ENCODE peak calls at places on chromosomes 11 and 22, in five cellular contexts. N, Q, O, J and E are unnamed samples.

GRCh38 chr22:35957589-35957988 is 71.0 kb downstream of the RBFOX2 start:
- DNase-seq in N (no peak), Q (no peak), O (no peak), J (no peak), E (no peak)

GRCh38 chr11:6864436-6864835 is 1.6 kb downstream of the OR10A2 start:
- DNase-seq in N (no peak), Q (no peak), O (no peak), J (no peak), E (no peak)

GRCh38 chr22:22855617-22856308 is 31.9 kb upstream of the IGLL5 start:
- DNase-seq in N (peak; percentile 8), Q (peak; percentile 54), O (no peak), J (no peak), E (no peak)

GRCh38 chr11:46723359-46723680 is 4.3 kb downstream of the F2 start:
- DNase-seq in N (no peak), Q (no peak), O (no peak), J (no peak), E (no peak)

GRCh38 chr11:116648229-116649174 is 124.3 kb downstream of the BUD13 start:
- DNase-seq in N (no peak), Q (no peak), O (no peak), J (no peak), E (no peak)

GRCh38 chr22:44698531-44699421 is 3.2 kb upstream of the PRR5 start:
- DNase-seq in N (no peak), Q (peak; percentile 82), O (no peak), J (no peak), E (peak; percentile 68)

GRCh38 chr11:63560506-63561179 is 2.5 kb downstream of the PLAAT2 start:
- DNase-seq in N (peak; percentile 25), Q (no peak), O (peak; percentile 22), J (no peak), E (no peak)

GRCh38 chr11:27395556-27396258 is 32.7 kb upstream of the CCDC34 start:
- DNase-seq in N (peak; percentile 89), Q (peak; percentile 45), O (peak; percentile 40), J (no peak), E (peak; percentile 77)

GRCh38 chr11:77065878-77066228 is 918 bp upstream of the CAPN5 start:
- DNase-seq in N (no peak), Q (peak; percentile 48), O (no peak), J (no peak), E (no peak)

GRCh38 chr11:120643254-120643653 is 131.7 kb downstream of the GRIK4 start:
- DNase-seq in N (no peak), Q (peak; percentile 37), O (no peak), J (no peak), E (no peak)

GRCh38 chr11:110908401-110909106 is 196.3 kb upstream of the ARHGAP20 start:
- DNase-seq in N (no peak), Q (no peak), O (peak; percentile 91), J (no peak), E (peak; percentile 97)

GRCh38 chr11:113896156-113896879 is 8.3 kb upstream of the HTR3B start:
- DNase-seq in N (peak; percentile 53), Q (peak; percentile 69), O (no peak), J (no peak), E (no peak)

GRCh38 chr11:119103793-119104192 is 2.1 kb upstream of the DPAGT1 start:
- DNase-seq in N (no peak), Q (no peak), O (no peak), J (no peak), E (no peak)

GRCh38 chr11:330694-331314 is 10.1 kb upstream of the IFITM3 start:
- DNase-seq in N (no peak), Q (no peak), O (no peak), J (no peak), E (no peak)

GRCh38 chr11:330307-330693 is 9.6 kb upstream of the IFITM3 start:
- DNase-seq in N (no peak), Q (no peak), O (no peak), J (no peak), E (no peak)

GRCh38 chr11:331332-332060 is 10.8 kb upstream of the IFITM3 start:
- DNase-seq in N (no peak), Q (no peak), O (no peak), J (no peak), E (no peak)

GRCh38 chr11:334264-335033 is 13.8 kb upstream of the IFITM3 start:
- DNase-seq in N (no peak), Q (peak; percentile 83), O (no peak), J (no peak), E (no peak)

DNA sequence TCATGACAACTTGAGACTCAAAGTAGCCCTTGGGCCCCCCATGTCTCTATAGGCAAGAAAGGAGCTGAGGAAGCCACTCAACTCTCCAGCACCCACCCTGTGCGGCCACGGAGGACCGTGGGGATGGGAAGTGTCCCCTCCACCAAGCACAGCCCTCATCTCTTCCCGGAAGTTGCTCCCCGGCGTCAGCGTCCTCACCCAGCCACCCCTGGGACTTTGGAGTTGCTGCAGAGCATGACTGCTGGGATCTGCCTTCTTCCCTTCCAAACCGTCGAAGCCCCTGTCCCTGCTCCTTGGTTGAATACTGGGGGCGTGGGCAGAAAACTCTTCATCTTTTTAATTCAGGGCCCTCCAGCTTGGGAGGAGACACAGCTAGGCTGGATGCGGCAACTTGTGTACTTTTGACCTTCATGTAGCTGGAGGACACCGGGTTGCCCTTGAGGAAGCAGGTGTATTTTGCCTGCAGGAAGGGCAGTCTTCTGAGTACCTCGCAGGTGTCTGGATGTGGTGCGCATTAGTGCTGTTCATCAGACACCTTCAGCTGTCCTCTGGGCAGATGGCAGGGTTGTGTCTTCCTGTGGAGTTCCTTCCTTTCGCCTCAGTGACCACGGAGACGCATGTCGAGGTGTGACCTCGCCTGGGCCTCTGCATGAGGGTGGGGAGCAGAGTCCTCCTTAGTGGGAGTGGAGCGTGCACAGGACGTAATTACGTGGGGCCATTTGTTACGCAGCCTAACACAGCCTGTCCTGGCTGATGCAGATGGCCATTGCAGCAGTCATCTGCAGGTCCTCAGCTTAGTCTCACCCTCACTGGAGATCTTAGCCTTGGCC is 12.2 kb upstream of the IFITM3 start:
- DNase-seq in N (no peak), Q (no peak), O (no peak), J (no peak), E (no peak)
- H3K4me3 ChIP-seq in N (no peak overlapping the region), Q (no peak overlapping the region), O (no peak overlapping the region), J (no peak overlapping the region), E (no peak overlapping the region)

DNA sequence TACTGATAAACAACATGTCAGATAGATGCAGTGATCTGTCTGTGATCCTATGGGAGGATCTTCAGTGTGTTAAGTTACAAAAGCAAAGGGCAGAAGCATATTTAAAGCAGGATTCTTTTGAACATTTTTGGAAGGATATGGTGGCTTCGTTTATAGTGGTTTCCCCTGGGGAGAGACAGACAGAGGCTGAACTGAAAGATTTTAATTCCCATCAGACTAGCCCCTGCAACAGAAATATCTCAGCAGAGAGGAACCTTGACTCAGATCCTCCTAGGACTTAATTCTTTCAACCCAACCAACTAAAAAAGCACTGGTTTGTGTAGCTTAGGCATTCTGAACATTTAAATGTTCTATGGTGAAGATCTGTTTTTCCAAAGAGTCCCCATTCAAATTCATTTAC is 5.7 kb downstream of the CLTCL1 start:
- DNase-seq in N (no peak), Q (no peak), O (no peak), J (no peak), E (no peak)
- H3K4me3 ChIP-seq in N (no peak overlapping the region), Q (no peak overlapping the region), O (no peak overlapping the region), J (no peak overlapping the region), E (no peak overlapping the region)

DNA sequence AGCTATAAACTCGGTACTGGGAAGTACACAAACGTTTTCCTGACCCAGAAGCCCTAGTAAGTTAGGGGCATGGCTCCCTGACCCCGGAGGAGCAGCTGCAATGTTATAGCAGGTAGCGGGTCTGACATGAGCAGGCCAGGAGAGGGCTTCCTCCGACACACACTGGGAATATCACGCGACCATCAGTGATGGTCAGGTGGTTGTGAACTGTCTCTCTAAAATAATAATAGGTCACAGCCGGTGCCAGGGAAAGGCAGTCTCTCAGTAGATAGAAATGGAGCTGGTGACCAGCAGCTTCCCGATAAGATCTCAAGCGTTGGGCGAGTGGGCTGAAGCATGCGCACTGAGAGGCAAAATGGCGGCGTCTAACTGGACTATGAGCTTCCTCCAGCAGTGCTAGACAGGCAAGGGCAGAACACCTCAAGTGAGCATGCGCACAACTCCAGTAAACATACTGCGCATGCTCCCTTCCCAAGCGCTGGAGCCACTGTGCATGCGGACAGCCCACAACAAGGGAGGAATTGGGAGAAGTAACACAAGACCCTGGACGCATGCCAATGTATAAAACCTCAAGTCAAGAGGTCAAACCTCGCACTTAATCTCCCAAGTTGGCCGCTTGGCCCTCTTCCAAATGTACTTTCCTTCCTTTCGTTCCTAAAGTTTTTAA is 22.3 kb upstream of the TESMIN start:
- DNase-seq in N (no peak), Q (no peak), O (no peak), J (no peak), E (no peak)
- H3K4me3 ChIP-seq in N (no peak overlapping the region), Q (no peak overlapping the region), O (no peak overlapping the region), J (no peak overlapping the region), E (no peak overlapping the region)

GRCh38 chr22:24407884-24408283 is 19.5 kb upstream of the ADORA2A start:
- DNase-seq in N (no peak), Q (no peak), O (no peak), J (no peak), E (no peak)
- H3K4me3 ChIP-seq in N (no peak overlapping the region), Q (no peak overlapping the region), O (no peak overlapping the region), J (no peak overlapping the region), E (no peak overlapping the region)

GRCh38 chr11:128523616-128524015 is 63.7 kb downstream of the ETS1 start:
- DNase-seq in N (no peak), Q (no peak), O (peak; percentile 75), J (no peak), E (no peak)
- H3K4me3 ChIP-seq in N (no peak overlapping the region), Q (no peak overlapping the region), O (no peak overlapping the region), J (peak overlapping the region; percentile 81), E (no peak overlapping the region)

GRCh38 chr11:79440451-79441158 is at the start of gene TENM4:
- DNase-seq in N (no peak), Q (peak; percentile 83), O (peak; percentile 72), J (no peak), E (peak; percentile 76)
- H3K4me3 ChIP-seq in N (peak within 1 kb of the TSS; percentile 0), Q (peak within 1 kb of the TSS; percentile 78), O (peak within 1 kb of the TSS; percentile 71), J (no peak within 1 kb of the TSS), E (peak within 1 kb of the TSS; percentile 98)

GRCh38 chr11:107929611-107930200 is 1.5 kb downstream of the RAB39A start:
- DNase-seq in N (no peak), Q (peak; percentile 19), O (no peak), J (no peak), E (no peak)

GRCh38 chr11:107924306-107924705 is 3.9 kb upstream of the RAB39A start:
- DNase-seq in N (no peak), Q (no peak), O (no peak), J (no peak), E (no peak)

GRCh38 chr11:107928046-107928766 is at the start of gene RAB39A:
- DNase-seq in N (peak; percentile 87), Q (peak; percentile 98), O (peak; percentile 89), J (peak; percentile 48), E (peak; percentile 84)

GRCh38 chr11:107928767-107929507 is 689 bp downstream of the RAB39A start:
- DNase-seq in N (peak; percentile 7), Q (peak; percentile 71), O (no peak), J (no peak), E (no peak)

DNA sequence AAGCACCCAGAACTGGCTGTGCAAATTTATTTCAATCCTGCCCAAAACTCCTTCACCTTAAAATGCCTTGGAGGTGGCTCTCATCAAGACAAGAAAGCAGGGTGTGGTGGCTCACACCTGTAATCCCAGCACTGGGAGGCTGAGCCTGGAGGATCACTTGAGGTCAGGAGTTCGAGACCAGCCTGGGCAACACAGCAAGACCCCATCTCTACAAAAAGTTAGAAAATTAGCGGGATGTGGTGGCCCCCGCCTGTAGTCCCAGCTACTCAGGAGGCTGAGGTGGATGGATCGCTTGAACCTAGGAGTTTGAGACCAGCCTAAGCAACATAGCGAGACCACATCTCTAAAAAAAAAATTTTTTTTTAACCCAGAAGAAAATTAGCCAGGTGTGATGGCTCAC is 689 bp upstream of the RAB39A start:
- DNase-seq in N (no peak), Q (no peak), O (no peak), J (no peak), E (no peak)
- H3K4me3 ChIP-seq in N (no peak overlapping the region), Q (peak overlapping the region; percentile 48), O (peak overlapping the region; percentile 22), J (peak overlapping the region; percentile 55), E (peak overlapping the region; percentile 34)